ENCODE peak calls at places on chromosomes 16 and 17, in six cellular contexts. One of them, this sample, is unnamed. For H3K4me1, the result is how much of the 10 kb centered on the place peaks cover.

GRCh38 chr16:73771676-73772075 is 524.9 kb upstream of the PSMD7 start:
- DNase-seq in GM12878: no peak
- DNase-seq in CD4-positive, alpha-beta memory T cell: no peak
- DNase-seq in IMR-90: no peak
- DNase-seq in left ventricle myocardium inferior: no peak
- DNase-seq in BE2C: no peak
- DNase-seq in this sample: no peak

GRCh38 chr16:46817961-46818360 is 13.0 kb downstream of the C16orf87 start:
- DNase-seq in GM12878: no peak
- DNase-seq in CD4-positive, alpha-beta memory T cell: no peak
- DNase-seq in IMR-90: peak
- DNase-seq in left ventricle myocardium inferior: no peak
- DNase-seq in BE2C: no peak
- DNase-seq in this sample: no peak

GRCh38 chr17:49054342-49055092 is 57.3 kb downstream of the IGF2BP1 start:
- DNase-seq in GM12878: no peak
- DNase-seq in CD4-positive, alpha-beta memory T cell: no peak
- DNase-seq in IMR-90: no peak
- DNase-seq in left ventricle myocardium inferior: no peak
- DNase-seq in BE2C: no peak
- DNase-seq in this sample: no peak

GRCh38 chr16:85187002-85187401 is 74.7 kb upstream of the CIBAR2 start:
- DNase-seq in GM12878: no peak
- DNase-seq in CD4-positive, alpha-beta memory T cell: no peak
- DNase-seq in IMR-90: peak
- DNase-seq in left ventricle myocardium inferior: peak
- DNase-seq in BE2C: peak
- DNase-seq in this sample: no peak

GRCh38 chr17:31535581-31535981 is 144.1 kb downstream of the RAB11FIP4 start:
- DNase-seq in GM12878: peak
- DNase-seq in CD4-positive, alpha-beta memory T cell: no peak
- DNase-seq in IMR-90: no peak
- DNase-seq in left ventricle myocardium inferior: no peak
- DNase-seq in BE2C: no peak
- DNase-seq in this sample: no peak

GRCh38 chr16:87043273-87044030 is 273.7 kb downstream of the C16orf95 start:
- DNase-seq in GM12878: no peak
- DNase-seq in CD4-positive, alpha-beta memory T cell: no peak
- DNase-seq in IMR-90: peak
- DNase-seq in left ventricle myocardium inferior: no peak
- DNase-seq in BE2C: no peak
- DNase-seq in this sample: no peak

GRCh38 chr16:88315543-88316105 is 67.1 kb upstream of the ZNF469 start:
- DNase-seq in GM12878: no peak
- DNase-seq in CD4-positive, alpha-beta memory T cell: no peak
- DNase-seq in IMR-90: peak
- DNase-seq in left ventricle myocardium inferior: peak
- DNase-seq in BE2C: peak
- DNase-seq in this sample: no peak

GRCh38 chr17:73261617-73261951 is at the start of gene CPSF4L:
- DNase-seq in GM12878: no peak
- DNase-seq in CD4-positive, alpha-beta memory T cell: no peak
- DNase-seq in IMR-90: no peak
- DNase-seq in left ventricle myocardium inferior: no peak
- DNase-seq in BE2C: no peak
- DNase-seq in this sample: no peak

GRCh38 chr16:53372942-53373871 is 61.1 kb upstream of the RBL2 start:
- DNase-seq in GM12878: no peak
- DNase-seq in CD4-positive, alpha-beta memory T cell: peak
- DNase-seq in IMR-90: no peak
- DNase-seq in left ventricle myocardium inferior: no peak
- DNase-seq in BE2C: no peak
- DNase-seq in this sample: peak

GRCh38 chr17:10435096-10435495 is 13.3 kb upstream of the MYH8 start:
- DNase-seq in GM12878: no peak
- DNase-seq in CD4-positive, alpha-beta memory T cell: no peak
- DNase-seq in IMR-90: no peak
- DNase-seq in left ventricle myocardium inferior: no peak
- DNase-seq in BE2C: no peak
- DNase-seq in this sample: no peak

GRCh38 chr16:1428511-1428910 is 2.4 kb upstream of the PERCC1 start:
- DNase-seq in GM12878: no peak
- DNase-seq in CD4-positive, alpha-beta memory T cell: no peak
- DNase-seq in IMR-90: no peak
- DNase-seq in left ventricle myocardium inferior: no peak
- DNase-seq in BE2C: peak
- DNase-seq in this sample: no peak

GRCh38 chr17:10130263-10130662 is 68.1 kb downstream of the GAS7 start:
- DNase-seq in GM12878: no peak
- DNase-seq in CD4-positive, alpha-beta memory T cell: no peak
- DNase-seq in IMR-90: peak
- DNase-seq in left ventricle myocardium inferior: no peak
- DNase-seq in BE2C: no peak
- DNase-seq in this sample: no peak

DNA sequence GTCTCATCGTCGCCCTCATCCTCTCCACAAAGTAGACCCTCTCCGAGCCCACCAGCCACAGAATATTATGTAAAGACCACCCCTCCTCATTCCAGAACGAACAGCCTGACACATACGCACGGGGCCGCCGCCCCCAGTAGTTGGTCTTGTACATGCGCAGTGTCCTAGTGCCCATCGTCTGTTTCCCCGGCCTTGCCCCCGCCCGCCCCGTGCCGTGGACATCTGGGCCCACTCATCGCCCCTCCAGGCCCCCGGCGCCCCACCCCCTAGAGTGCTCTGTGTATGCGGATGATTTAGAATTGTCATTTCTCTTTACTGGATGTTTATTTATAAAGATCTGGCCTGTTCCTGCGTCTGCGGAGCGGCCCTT is 475 bp upstream of the AMDHD2 start:
- DNase-seq in GM12878: no peak
- DNase-seq in CD4-positive, alpha-beta memory T cell: no peak
- DNase-seq in IMR-90: no peak
- DNase-seq in left ventricle myocardium inferior: no peak
- DNase-seq in BE2C: no peak
- DNase-seq in this sample: no peak
- H3K4me1 ChIP-seq in GM12878: under half
- H3K4me1 ChIP-seq in CD4-positive, alpha-beta memory T cell: half or more
- H3K4me1 ChIP-seq in IMR-90: under half
- H3K4me1 ChIP-seq in left ventricle myocardium inferior: half or more
- H3K4me1 ChIP-seq in BE2C: under half
- H3K4me1 ChIP-seq in this sample: under half

GRCh38 chr17:82791532-82791931 is 39.7 kb downstream of the TBCD start:
- DNase-seq in GM12878: no peak
- DNase-seq in CD4-positive, alpha-beta memory T cell: no peak
- DNase-seq in IMR-90: peak
- DNase-seq in left ventricle myocardium inferior: no peak
- DNase-seq in BE2C: no peak
- DNase-seq in this sample: no peak
- H3K4me1 ChIP-seq in GM12878: under half
- H3K4me1 ChIP-seq in CD4-positive, alpha-beta memory T cell: under half
- H3K4me1 ChIP-seq in IMR-90: under half
- H3K4me1 ChIP-seq in left ventricle myocardium inferior: under half
- H3K4me1 ChIP-seq in BE2C: under half
- H3K4me1 ChIP-seq in this sample: under half

GRCh38 chr17:27541326-27542023 is 85.2 kb downstream of the KSR1 start:
- DNase-seq in GM12878: no peak
- DNase-seq in CD4-positive, alpha-beta memory T cell: no peak
- DNase-seq in IMR-90: no peak
- DNase-seq in left ventricle myocardium inferior: no peak
- DNase-seq in BE2C: no peak
- DNase-seq in this sample: no peak
- H3K4me1 ChIP-seq in GM12878: half or more
- H3K4me1 ChIP-seq in CD4-positive, alpha-beta memory T cell: under half
- H3K4me1 ChIP-seq in IMR-90: half or more
- H3K4me1 ChIP-seq in left ventricle myocardium inferior: under half
- H3K4me1 ChIP-seq in BE2C: under half
- H3K4me1 ChIP-seq in this sample: under half

DNA sequence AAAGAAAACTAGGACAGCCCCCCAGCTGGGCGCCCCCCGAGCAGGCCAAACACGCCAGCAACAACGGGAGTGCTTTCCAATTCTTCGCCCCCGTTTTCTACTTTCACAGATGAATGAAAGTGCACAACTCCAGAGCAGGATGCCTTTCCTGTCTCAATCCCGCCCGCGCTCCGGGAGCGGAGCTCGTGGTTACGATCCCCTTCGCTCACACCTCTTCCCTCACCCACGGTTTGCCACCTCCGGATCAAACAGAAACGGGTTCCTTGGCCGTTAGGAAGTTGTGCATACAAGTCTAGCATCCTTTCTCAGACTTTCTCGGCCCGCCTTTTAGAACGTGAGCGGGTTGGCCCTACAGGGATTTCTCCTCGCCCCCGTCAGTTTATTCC is 658 bp downstream of the SKA2 start:
- DNase-seq in GM12878: no peak
- DNase-seq in CD4-positive, alpha-beta memory T cell: peak
- DNase-seq in IMR-90: peak
- DNase-seq in left ventricle myocardium inferior: no peak
- DNase-seq in BE2C: peak
- DNase-seq in this sample: peak
- H3K4me1 ChIP-seq in GM12878: under half
- H3K4me1 ChIP-seq in CD4-positive, alpha-beta memory T cell: half or more
- H3K4me1 ChIP-seq in IMR-90: under half
- H3K4me1 ChIP-seq in left ventricle myocardium inferior: under half
- H3K4me1 ChIP-seq in BE2C: under half
- H3K4me1 ChIP-seq in this sample: under half

DNA sequence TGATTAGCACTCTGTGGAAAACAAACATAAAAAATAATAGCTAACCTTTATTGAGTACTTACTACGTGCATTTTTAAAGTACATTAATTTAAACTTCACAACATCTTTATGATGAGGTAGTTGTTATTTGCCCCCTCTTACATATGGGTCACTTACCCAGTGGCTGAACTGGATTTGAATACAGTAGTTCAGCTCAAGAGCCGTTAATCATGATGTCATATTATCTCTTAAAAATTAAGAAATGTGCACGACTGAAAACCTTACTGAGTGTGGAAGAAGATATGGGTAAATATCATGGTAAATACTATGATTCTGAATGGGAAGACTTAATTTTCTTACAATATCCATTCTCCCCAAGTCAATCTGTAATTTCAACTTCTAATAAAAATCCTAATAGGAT is 17.6 kb downstream of the NDEL1 start:
- DNase-seq in GM12878: no peak
- DNase-seq in CD4-positive, alpha-beta memory T cell: no peak
- DNase-seq in IMR-90: no peak
- DNase-seq in left ventricle myocardium inferior: no peak
- DNase-seq in BE2C: no peak
- DNase-seq in this sample: no peak
- H3K4me1 ChIP-seq in GM12878: under half
- H3K4me1 ChIP-seq in CD4-positive, alpha-beta memory T cell: under half
- H3K4me1 ChIP-seq in IMR-90: under half
- H3K4me1 ChIP-seq in left ventricle myocardium inferior: under half
- H3K4me1 ChIP-seq in BE2C: under half
- H3K4me1 ChIP-seq in this sample: under half

GRCh38 chr17:75084039-75084660 is 3.6 kb upstream of the SLC16A5 start:
- DNase-seq in GM12878: no peak
- DNase-seq in CD4-positive, alpha-beta memory T cell: peak
- DNase-seq in IMR-90: no peak
- DNase-seq in left ventricle myocardium inferior: no peak
- DNase-seq in BE2C: no peak
- DNase-seq in this sample: peak

GRCh38 chr17:75081611-75082540 is 5.9 kb upstream of the SLC16A5 start:
- DNase-seq in GM12878: no peak
- DNase-seq in CD4-positive, alpha-beta memory T cell: no peak
- DNase-seq in IMR-90: no peak
- DNase-seq in left ventricle myocardium inferior: no peak
- DNase-seq in BE2C: no peak
- DNase-seq in this sample: no peak

GRCh38 chr17:75086496-75087181 is 1.1 kb upstream of the SLC16A5 start:
- DNase-seq in GM12878: no peak
- DNase-seq in CD4-positive, alpha-beta memory T cell: no peak
- DNase-seq in IMR-90: no peak
- DNase-seq in left ventricle myocardium inferior: no peak
- DNase-seq in BE2C: no peak
- DNase-seq in this sample: no peak

GRCh38 chr17:75079023-75079373 is 8.8 kb upstream of the SLC16A5 start:
- DNase-seq in GM12878: no peak
- DNase-seq in CD4-positive, alpha-beta memory T cell: no peak
- DNase-seq in IMR-90: no peak
- DNase-seq in left ventricle myocardium inferior: no peak
- DNase-seq in BE2C: no peak
- DNase-seq in this sample: no peak

GRCh38 chr17:75082683-75083082 is 5.1 kb upstream of the SLC16A5 start:
- DNase-seq in GM12878: no peak
- DNase-seq in CD4-positive, alpha-beta memory T cell: no peak
- DNase-seq in IMR-90: no peak
- DNase-seq in left ventricle myocardium inferior: no peak
- DNase-seq in BE2C: no peak
- DNase-seq in this sample: no peak
- H3K4me1 ChIP-seq in GM12878: under half
- H3K4me1 ChIP-seq in CD4-positive, alpha-beta memory T cell: under half
- H3K4me1 ChIP-seq in IMR-90: under half
- H3K4me1 ChIP-seq in left ventricle myocardium inferior: under half
- H3K4me1 ChIP-seq in BE2C: under half
- H3K4me1 ChIP-seq in this sample: under half

GRCh38 chr17:64091116-64091515 is 38.8 kb downstream of the ERN1 start:
- DNase-seq in GM12878: peak
- DNase-seq in CD4-positive, alpha-beta memory T cell: peak
- DNase-seq in IMR-90: peak
- DNase-seq in left ventricle myocardium inferior: no peak
- DNase-seq in BE2C: no peak
- DNase-seq in this sample: no peak

GRCh38 chr17:64090144-64090543 is 39.8 kb downstream of the ERN1 start:
- DNase-seq in GM12878: no peak
- DNase-seq in CD4-positive, alpha-beta memory T cell: no peak
- DNase-seq in IMR-90: no peak
- DNase-seq in left ventricle myocardium inferior: no peak
- DNase-seq in BE2C: no peak
- DNase-seq in this sample: no peak

GRCh38 chr17:64092952-64093451 is 36.9 kb downstream of the ERN1 start:
- DNase-seq in GM12878: no peak
- DNase-seq in CD4-positive, alpha-beta memory T cell: no peak
- DNase-seq in IMR-90: no peak
- DNase-seq in left ventricle myocardium inferior: no peak
- DNase-seq in BE2C: no peak
- DNase-seq in this sample: no peak

GRCh38 chr17:64091571-64091970 is 38.4 kb downstream of the ERN1 start:
- DNase-seq in GM12878: no peak
- DNase-seq in CD4-positive, alpha-beta memory T cell: no peak
- DNase-seq in IMR-90: no peak
- DNase-seq in left ventricle myocardium inferior: no peak
- DNase-seq in BE2C: no peak
- DNase-seq in this sample: no peak

DNA sequence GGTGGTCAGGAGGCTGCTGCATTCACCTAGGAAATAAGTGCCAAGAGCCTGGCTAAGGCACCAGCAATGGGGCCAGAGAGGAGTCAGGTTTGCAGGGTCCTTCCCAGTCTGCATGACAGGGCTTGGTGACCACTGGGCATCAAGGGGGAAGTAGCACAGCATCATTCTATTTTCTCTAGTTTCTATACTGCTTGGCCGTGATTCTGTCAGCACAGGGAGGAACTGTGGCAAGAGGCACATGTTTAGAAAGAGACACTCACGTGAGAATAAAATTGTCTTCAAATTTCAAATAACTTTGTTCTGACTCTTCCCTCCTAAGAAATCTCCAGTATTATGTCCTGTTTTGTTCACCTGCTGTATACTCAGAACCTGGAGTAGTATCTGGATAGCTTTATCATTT is 37.8 kb downstream of the ERN1 start:
- DNase-seq in GM12878: no peak
- DNase-seq in CD4-positive, alpha-beta memory T cell: no peak
- DNase-seq in IMR-90: no peak
- DNase-seq in left ventricle myocardium inferior: no peak
- DNase-seq in BE2C: no peak
- DNase-seq in this sample: no peak
- H3K4me1 ChIP-seq in GM12878: under half
- H3K4me1 ChIP-seq in CD4-positive, alpha-beta memory T cell: half or more
- H3K4me1 ChIP-seq in IMR-90: under half
- H3K4me1 ChIP-seq in left ventricle myocardium inferior: under half
- H3K4me1 ChIP-seq in BE2C: under half
- H3K4me1 ChIP-seq in this sample: under half

GRCh38 chr16:81515281-81515680 is 70.7 kb downstream of the CMIP start:
- DNase-seq in GM12878: no peak
- DNase-seq in CD4-positive, alpha-beta memory T cell: no peak
- DNase-seq in IMR-90: no peak
- DNase-seq in left ventricle myocardium inferior: no peak
- DNase-seq in BE2C: no peak
- DNase-seq in this sample: no peak
- H3K4me1 ChIP-seq in GM12878: under half
- H3K4me1 ChIP-seq in CD4-positive, alpha-beta memory T cell: under half
- H3K4me1 ChIP-seq in IMR-90: under half
- H3K4me1 ChIP-seq in left ventricle myocardium inferior: half or more
- H3K4me1 ChIP-seq in BE2C: under half
- H3K4me1 ChIP-seq in this sample: under half

This sample was measured in naive thymus-derived CD4-positive, alpha-beta T cell.